ENCODE peak calls at places on chromosomes 7 and 10, in five cellular contexts. G is SK-N-SH, A is HepG2, Q is GM12878, B is K562. V is an unnamed sample.
A peak's percentile ranks its signal among the peaks of the same experiment; 100 is the strongest.

GRCh38 chr7:100867040-100867795 is at the start of gene TRIP6:
- DNase-seq in A (no peak), B (peak; percentile 97), G (peak; percentile 59), Q (no peak), V (peak; percentile 93)

GRCh38 chr7:151124899-151125399 is 38.7 kb downstream of the AGAP3 start:
- DNase-seq in Q (no peak), A (no peak), B (no peak), G (no peak), V (no peak)

GRCh38 chr7:34121366-34121765 is 216.0 kb downstream of the BMPER start:
- DNase-seq in G (no peak), Q (no peak), B (no peak), A (no peak), V (no peak)

GRCh38 chr10:18500576-18500975 is 150.8 kb downstream of the NSUN6 start:
- DNase-seq in A (no peak), Q (no peak), B (no peak), G (no peak), V (no peak)

GRCh38 chr7:85023066-85023687 is 163.7 kb downstream of the SEMA3D start:
- DNase-seq in G (no peak), A (peak; percentile 21), Q (no peak), B (peak; percentile 61), V (no peak)

GRCh38 chr7:69451715-69452114 is 146.6 kb upstream of the AUTS2 start:
- DNase-seq in B (no peak), A (no peak), Q (no peak), G (no peak), V (no peak)

GRCh38 chr10:133528845-133529575 is 1.8 kb downstream of the CYP2E1 start:
- DNase-seq in B (peak; percentile 26), A (no peak), Q (no peak), G (peak; percentile 54), V (no peak)

GRCh38 chr7:28228386-28228785 is 47.8 kb upstream of the JAZF1 start:
- DNase-seq in Q (no peak), A (no peak), B (no peak), G (no peak), V (no peak)

GRCh38 chr7:71982847-71983246 is 429.3 kb downstream of the CALN1 start:
- DNase-seq in A (no peak), Q (no peak), G (no peak), B (no peak), V (no peak)

GRCh38 chr10:75470901-75471300 is 39.5 kb downstream of the LRMDA start:
- DNase-seq in G (no peak), A (no peak), B (no peak), Q (no peak), V (no peak)

GRCh38 chr10:75466016-75466415 is 34.6 kb downstream of the LRMDA start:
- DNase-seq in A (no peak), B (no peak), Q (no peak), G (no peak), V (no peak)

GRCh38 chr10:75468612-75469011 is 37.2 kb downstream of the LRMDA start:
- DNase-seq in A (no peak), B (no peak), G (no peak), Q (no peak), V (no peak)

GRCh38 chr10:75466886-75467285 is 35.5 kb downstream of the LRMDA start:
- DNase-seq in Q (no peak), G (no peak), B (no peak), A (no peak), V (no peak)

GRCh38 chr10:75469018-75469616 is 37.7 kb downstream of the LRMDA start:
- DNase-seq in Q (no peak), A (peak; percentile 6), G (no peak), B (no peak), V (peak; percentile 78)
- TF ChIP-seq EP300 in Q (no peak), A (no peak), G (peak; percentile 68), B (no peak), V (peak; percentile 82)

GRCh38 chr7:14682910-14683465 is 219.6 kb downstream of the DGKB start:
- DNase-seq in Q (no peak), G (no peak), B (no peak), A (no peak), V (no peak)
- TF ChIP-seq SMC3 in Q (no peak), G (peak; percentile 4), B (no peak), A (no peak), V (no peak)

GRCh38 chr7:65979583-65980477 is 2.2 kb downstream of the GUSB start:
- DNase-seq in A (no peak), Q (no peak), B (no peak), G (no peak), V (no peak)

GRCh38 chr7:65980478-65981250 is 1.3 kb downstream of the GUSB start:
- DNase-seq in G (peak; percentile 67), Q (peak; percentile 59), B (peak; percentile 87), A (no peak), V (peak; percentile 45)

GRCh38 chr7:65978891-65979582 is 3.0 kb downstream of the GUSB start:
- DNase-seq in G (no peak), Q (no peak), B (no peak), A (no peak), V (no peak)

GRCh38 chr7:65983965-65984654 is 2.1 kb upstream of the GUSB start:
- DNase-seq in G (no peak), A (no peak), Q (no peak), B (no peak), V (peak; percentile 52)

GRCh38 chr7:65981965-65982792 is at the start of gene GUSB:
- DNase-seq in G (peak; percentile 99), Q (peak; percentile 51), A (peak; percentile 78), B (peak; percentile 97), V (peak; percentile 81)
- TF ChIP-seq EP300 in G (peak; percentile 61), Q (no peak), A (peak; percentile 5), B (peak; percentile 16), V (no peak)

GRCh38 chr7:22921386-22922086 is 92.4 kb downstream of the HYCC1 start:
- DNase-seq in G (no peak), A (peak; percentile 23), Q (no peak), B (no peak), V (no peak)

DNA sequence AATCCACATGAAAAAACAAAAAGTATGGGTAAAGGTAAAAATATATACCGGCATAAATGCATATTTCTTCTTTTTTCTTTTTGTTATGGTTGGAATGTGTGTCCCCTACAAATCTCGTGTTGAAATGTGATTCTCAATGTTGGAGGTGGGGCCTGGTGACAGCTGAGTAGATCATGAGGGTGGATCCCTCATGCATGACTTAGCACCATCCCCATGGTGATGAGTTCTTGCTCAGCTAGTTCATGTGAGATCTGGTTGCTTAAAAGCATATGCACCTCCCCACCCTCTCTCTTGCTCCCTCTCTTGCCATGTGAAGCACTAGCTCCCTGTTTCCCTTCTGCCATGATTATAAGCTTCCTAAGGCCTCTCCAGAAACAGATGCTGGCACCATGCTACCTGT is 93.3 kb downstream of the HYCC1 start:
- DNase-seq in B (peak; percentile 32), A (no peak), Q (no peak), G (no peak), V (peak; percentile 7)
- TF ChIP-seq SMC3 in B (no peak), A (no peak), Q (no peak), G (no peak), V (no peak)

GRCh38 chr7:148374698-148375259 is 215.8 kb upstream of the C7orf33 start:
- DNase-seq in G (no peak), Q (no peak), B (no peak), A (no peak), V (no peak)
- TF ChIP-seq EP300 in G (no peak), Q (no peak), B (no peak), A (no peak), V (no peak)

DNA sequence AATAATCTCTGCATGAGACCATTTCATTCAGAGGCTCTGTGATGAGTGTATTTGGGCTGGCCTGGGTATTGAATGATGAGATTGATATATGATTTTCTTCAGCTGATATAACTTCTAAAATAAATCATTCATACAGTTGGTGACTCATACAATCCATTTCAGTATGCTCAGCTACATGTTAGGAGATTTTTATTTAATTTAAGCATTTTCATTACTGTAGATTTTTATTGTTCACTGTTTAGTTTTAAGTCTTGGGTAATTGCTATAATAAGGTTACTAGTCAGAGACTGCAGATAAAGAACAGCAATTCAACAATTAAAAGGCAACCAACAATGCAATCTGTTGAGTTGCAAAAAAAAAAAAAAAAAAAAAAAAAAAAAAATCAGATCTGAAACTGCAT is 25.1 kb upstream of the AGK start:
- DNase-seq in A (no peak), Q (no peak), B (no peak), G (no peak), V (no peak)
- TF ChIP-seq SMC3 in A (no peak), Q (no peak), B (no peak), G (no peak), V (no peak)

DNA sequence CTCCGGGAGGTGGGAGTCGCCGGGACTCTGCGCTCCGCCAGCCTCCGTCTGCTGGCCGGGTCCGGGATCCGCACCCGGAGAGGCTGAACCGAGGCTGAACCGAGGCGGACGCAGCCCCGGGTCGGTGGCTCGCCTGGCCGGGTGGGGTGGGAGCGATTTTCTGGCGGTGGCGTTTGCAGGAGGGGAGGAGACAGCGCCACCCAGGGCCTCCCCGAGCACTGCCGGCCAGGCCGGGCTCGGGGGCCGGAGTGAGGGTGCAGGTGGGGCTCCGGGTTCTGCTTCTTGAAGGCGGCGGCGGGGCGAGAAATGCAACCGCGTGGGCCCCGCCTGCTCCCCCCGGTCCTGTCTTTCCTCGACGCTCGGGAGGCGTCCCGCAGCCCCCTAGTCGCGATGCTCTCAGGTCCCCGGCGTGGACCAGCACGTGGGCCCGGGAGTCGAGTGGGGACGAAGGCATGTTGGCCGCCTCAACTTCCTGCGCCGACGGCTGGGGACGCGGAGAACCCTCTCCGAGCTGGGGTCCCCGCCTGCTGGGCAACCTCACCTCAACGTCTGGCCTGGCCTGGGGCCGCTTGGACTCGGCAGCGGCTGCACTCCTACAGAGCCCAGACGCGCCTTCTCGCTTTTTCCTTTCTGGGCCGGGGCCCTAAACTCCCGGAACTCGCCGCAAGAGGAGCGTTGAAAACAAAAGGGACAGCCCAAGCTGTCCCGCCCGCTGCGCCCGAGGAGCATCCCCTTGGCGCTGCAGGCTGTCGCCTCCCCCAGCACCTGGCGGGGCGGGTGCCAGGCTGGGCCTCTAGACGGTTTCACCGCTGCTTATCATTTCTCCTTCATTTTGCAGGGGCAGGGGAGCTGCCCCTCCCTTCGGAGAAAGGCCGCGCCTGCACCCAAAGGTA is 25.2 kb upstream of the VAX1 start:
- DNase-seq in B (no peak), G (peak; percentile 79), A (no peak), Q (no peak), V (peak; percentile 31)
- TF ChIP-seq EP300 in B (no peak), G (no peak), A (no peak), Q (no peak), V (no peak)

GRCh38 chr7:106599343-106599698 is 61.6 kb downstream of the CCDC71L start:
- DNase-seq in A (no peak), Q (no peak), B (no peak), G (no peak), V (no peak)
- TF ChIP-seq SMC3 in A (no peak), Q (no peak), B (no peak), G (no peak), V (no peak)